ENCODE peak calls at places on chromosome 2, in four cellular contexts. C is brain microvascular endothelial cell, V is COR-L47, H is HAP-1. B is an unnamed sample.

GRCh38 chr2:25936889-25937545 is 45.3 kb downstream of the KIF3C start:
- DNase-seq in C (no peak), V (no peak), H (peak; percentile 48), B (no peak)

GRCh38 chr2:86622409-86622877 is 1.2 kb downstream of the RNF103 start:
- DNase-seq in C (no peak), V (peak; percentile 3), H (no peak), B (peak; percentile 30)

GRCh38 chr2:214203744-214204289 is 207.0 kb upstream of the VWC2L start:
- DNase-seq in C (peak; percentile 18), V (no peak), H (no peak), B (no peak)

GRCh38 chr2:223222397-223222796 is 170.4 kb downstream of the KCNE4 start:
- DNase-seq in C (peak; percentile 25), V (no peak), H (no peak), B (no peak)

GRCh38 chr2:207813942-207814341 is 44.2 kb upstream of the FZD5 start:
- DNase-seq in C (no peak), V (no peak), H (no peak), B (no peak)

GRCh38 chr2:236744316-236745105 is 174.9 kb downstream of the ACKR3 start:
- DNase-seq in C (peak; percentile 99), V (no peak), H (no peak), B (no peak)

GRCh38 chr2:159043710-159044109 is 75.3 kb downstream of the TANC1 start:
- DNase-seq in C (no peak), V (no peak), H (no peak), B (no peak)

GRCh38 chr2:133986076-133986837 is 267.6 kb upstream of the MGAT5 start:
- DNase-seq in C (peak; percentile 47), V (no peak), H (no peak), B (no peak)

GRCh38 chr2:174158003-174158402 is 90.3 kb downstream of the OLA1 start:
- DNase-seq in C (peak; percentile 25), V (peak; percentile 31), H (peak; percentile 31), B (peak; percentile 24)

GRCh38 chr2:205637779-205638503 is 44.4 kb upstream of the NRP2 start:
- DNase-seq in C (no peak), V (no peak), H (no peak), B (no peak)

GRCh38 chr2:159075726-159076125 is 107.3 kb downstream of the TANC1 start:
- DNase-seq in C (no peak), V (no peak), H (peak; percentile 76), B (no peak)